ENCODE peak calls at places on chromosomes 2 and 18, in four cellular contexts. One of them, this sample, is unnamed.

GRCh38 chr2:195056001-195056400 is 601.0 kb upstream of the SLC39A10 start:
- DNase-seq in HCT116: no peak
- DNase-seq in GM23248: no peak
- DNase-seq in PC-3: no peak
- DNase-seq in this sample: no peak

GRCh38 chr2:57759822-57760300 is 286.7 kb upstream of the VRK2 start:
- DNase-seq in HCT116: peak
- DNase-seq in GM23248: peak
- DNase-seq in PC-3: peak
- DNase-seq in this sample: peak

GRCh38 chr2:226185613-226186211 is 613.9 kb downstream of the IRS1 start:
- DNase-seq in HCT116: peak
- DNase-seq in GM23248: peak
- DNase-seq in PC-3: peak
- DNase-seq in this sample: no peak

GRCh38 chr18:13603304-13604019 is 122.9 kb downstream of the FAM210A start:
- DNase-seq in HCT116: no peak
- DNase-seq in GM23248: no peak
- DNase-seq in PC-3: no peak
- DNase-seq in this sample: no peak

GRCh38 chr2:177282101-177282573 is 17.6 kb upstream of the NFE2L2 start:
- DNase-seq in HCT116: no peak
- DNase-seq in GM23248: peak
- DNase-seq in PC-3: no peak
- DNase-seq in this sample: no peak

GRCh38 chr2:100470898-100471514 is 724 bp downstream of the NMS start:
- DNase-seq in HCT116: no peak
- DNase-seq in GM23248: peak
- DNase-seq in PC-3: no peak
- DNase-seq in this sample: peak

GRCh38 chr2:40187054-40187453 is 264.8 kb downstream of the SLC8A1 start:
- DNase-seq in HCT116: no peak
- DNase-seq in GM23248: no peak
- DNase-seq in PC-3: no peak
- DNase-seq in this sample: no peak

GRCh38 chr2:172438064-172438421 is 10.7 kb downstream of the ITGA6 start:
- DNase-seq in HCT116: no peak
- DNase-seq in GM23248: peak
- DNase-seq in PC-3: peak
- DNase-seq in this sample: no peak

GRCh38 chr2:237064203-237065061 is 21.3 kb upstream of the COPS8 start:
- DNase-seq in HCT116: no peak
- DNase-seq in GM23248: no peak
- DNase-seq in PC-3: no peak
- DNase-seq in this sample: no peak

GRCh38 chr2:190235101-190235500 is 84.5 kb downstream of the HIBCH start:
- DNase-seq in HCT116: no peak
- DNase-seq in GM23248: peak
- DNase-seq in PC-3: no peak
- DNase-seq in this sample: no peak

GRCh38 chr2:49490710-49491109 is 336.4 kb upstream of the FSHR start:
- DNase-seq in HCT116: no peak
- DNase-seq in GM23248: peak
- DNase-seq in PC-3: peak
- DNase-seq in this sample: peak

GRCh38 chr2:164896634-164897033 is 55.0 kb upstream of the COBLL1 start:
- DNase-seq in HCT116: peak
- DNase-seq in GM23248: peak
- DNase-seq in PC-3: peak
- DNase-seq in this sample: no peak

GRCh38 chr2:99356853-99357252 is 19.7 kb downstream of the EIF5B start:
- DNase-seq in HCT116: no peak
- DNase-seq in GM23248: no peak
- DNase-seq in PC-3: no peak
- DNase-seq in this sample: no peak

GRCh38 chr2:85785027-85785822 is 31.4 kb downstream of the ATOH8 start:
- DNase-seq in HCT116: no peak
- DNase-seq in GM23248: peak
- DNase-seq in PC-3: no peak
- DNase-seq in this sample: no peak

GRCh38 chr2:5140367-5140766 is 551.8 kb upstream of the SOX11 start:
- DNase-seq in HCT116: no peak
- DNase-seq in GM23248: no peak
- DNase-seq in PC-3: peak
- DNase-seq in this sample: no peak

GRCh38 chr2:73494031-73494430 is 108.4 kb downstream of the ALMS1 start:
- DNase-seq in HCT116: peak
- DNase-seq in GM23248: peak
- DNase-seq in PC-3: peak
- DNase-seq in this sample: peak

GRCh38 chr18:56158676-56159075 is 479.7 kb downstream of the TXNL1 start:
- DNase-seq in HCT116: no peak
- DNase-seq in GM23248: no peak
- DNase-seq in PC-3: no peak
- DNase-seq in this sample: no peak

GRCh38 chr2:242031481-242032019 is 162.0 kb downstream of the RTP5 start:
- DNase-seq in HCT116: no peak
- DNase-seq in GM23248: peak
- DNase-seq in PC-3: peak
- DNase-seq in this sample: no peak

GRCh38 chr18:13932285-13933025 is 17.1 kb upstream of the MC2R start:
- DNase-seq in HCT116: no peak
- DNase-seq in GM23248: no peak
- DNase-seq in PC-3: no peak
- DNase-seq in this sample: peak

GRCh38 chr18:72470391-72470790 is 73.8 kb downstream of the CBLN2 start:
- DNase-seq in HCT116: no peak
- DNase-seq in GM23248: no peak
- DNase-seq in PC-3: no peak
- DNase-seq in this sample: no peak

GRCh38 chr18:48595703-48596218 is 56.9 kb downstream of the CTIF start:
- DNase-seq in HCT116: no peak
- DNase-seq in GM23248: no peak
- DNase-seq in PC-3: no peak
- DNase-seq in this sample: no peak

GRCh38 chr2:224781400-224781799 is 65.2 kb upstream of the CCDC195 start:
- DNase-seq in HCT116: no peak
- DNase-seq in GM23248: no peak
- DNase-seq in PC-3: no peak
- DNase-seq in this sample: no peak

GRCh38 chr2:3662239-3662638 is 4.2 kb downstream of the ALLC start:
- DNase-seq in HCT116: peak
- DNase-seq in GM23248: no peak
- DNase-seq in PC-3: no peak
- DNase-seq in this sample: peak

GRCh38 chr2:226799976-226800940 is 638 bp upstream of the IRS1 start:
- DNase-seq in HCT116: no peak
- DNase-seq in GM23248: peak
- DNase-seq in PC-3: peak
- DNase-seq in this sample: peak

GRCh38 chr2:101003278-101003775 is 1.2 kb downstream of the RPL31 start:
- DNase-seq in HCT116: no peak
- DNase-seq in GM23248: no peak
- DNase-seq in PC-3: no peak
- DNase-seq in this sample: no peak

GRCh38 chr2:3111267-3111666 is 266.4 kb downstream of the EIPR1 start:
- DNase-seq in HCT116: no peak
- DNase-seq in GM23248: no peak
- DNase-seq in PC-3: no peak
- DNase-seq in this sample: no peak

GRCh38 chr2:126504953-126505352 is 151.0 kb upstream of the GYPC start:
- DNase-seq in HCT116: no peak
- DNase-seq in GM23248: no peak
- DNase-seq in PC-3: no peak
- DNase-seq in this sample: no peak

GRCh38 chr2:189086710-189087109 is 92.9 kb downstream of the COL5A2 start:
- DNase-seq in HCT116: no peak
- DNase-seq in GM23248: peak
- DNase-seq in PC-3: peak
- DNase-seq in this sample: no peak

GRCh38 chr2:152448621-152449020 is 113.6 kb downstream of the FMNL2 start:
- DNase-seq in HCT116: no peak
- DNase-seq in GM23248: no peak
- DNase-seq in PC-3: no peak
- DNase-seq in this sample: no peak

GRCh38 chr2:152449578-152449977 is 114.6 kb downstream of the FMNL2 start:
- DNase-seq in HCT116: no peak
- DNase-seq in GM23248: no peak
- DNase-seq in PC-3: no peak
- DNase-seq in this sample: no peak

GRCh38 chr2:152447897-152448296 is 112.9 kb downstream of the FMNL2 start:
- DNase-seq in HCT116: no peak
- DNase-seq in GM23248: no peak
- DNase-seq in PC-3: no peak
- DNase-seq in this sample: no peak

GRCh38 chr2:152452256-152452973 is 117.4 kb downstream of the FMNL2 start:
- DNase-seq in HCT116: no peak
- DNase-seq in GM23248: no peak
- DNase-seq in PC-3: no peak
- DNase-seq in this sample: peak

DNA sequence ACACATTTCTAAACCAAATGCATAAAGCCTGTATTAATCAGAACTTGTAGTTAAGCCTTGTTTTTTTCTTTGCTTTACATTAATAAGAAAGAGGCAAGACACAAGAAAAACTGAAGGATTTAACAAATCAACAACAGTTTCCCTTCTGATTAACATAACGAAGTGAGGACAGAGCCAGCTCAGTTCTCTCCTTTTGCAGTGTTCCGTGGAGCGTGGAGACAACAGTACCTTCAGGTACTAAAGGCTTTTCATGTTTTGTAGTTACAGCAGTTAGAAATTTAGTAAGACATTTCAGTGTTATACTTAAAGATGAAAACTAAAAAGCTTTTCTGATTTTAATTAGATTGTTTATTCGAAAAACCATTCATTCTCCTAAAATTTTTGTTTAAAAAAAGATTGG is 115.2 kb downstream of the FMNL2 start:
- DNase-seq in HCT116: no peak
- DNase-seq in GM23248: no peak
- DNase-seq in PC-3: no peak
- DNase-seq in this sample: no peak
- TF ChIP-seq EZH2phosphoT487 in HCT116: no peak
- TF ChIP-seq EZH2phosphoT487 in GM23248: no peak
- TF ChIP-seq EZH2phosphoT487 in PC-3: no peak
- TF ChIP-seq EZH2phosphoT487 in this sample: no peak

GRCh38 chr2:200733713-200734198 is 78.0 kb upstream of the BZW1 start:
- DNase-seq in HCT116: no peak
- DNase-seq in GM23248: no peak
- DNase-seq in PC-3: no peak
- DNase-seq in this sample: no peak

GRCh38 chr2:200737585-200737984 is 74.1 kb upstream of the BZW1 start:
- DNase-seq in HCT116: no peak
- DNase-seq in GM23248: no peak
- DNase-seq in PC-3: no peak
- DNase-seq in this sample: no peak

GRCh38 chr2:200738590-200738989 is 73.1 kb upstream of the BZW1 start:
- DNase-seq in HCT116: no peak
- DNase-seq in GM23248: no peak
- DNase-seq in PC-3: no peak
- DNase-seq in this sample: no peak

GRCh38 chr2:200735061-200735460 is 76.6 kb upstream of the BZW1 start:
- DNase-seq in HCT116: no peak
- DNase-seq in GM23248: peak
- DNase-seq in PC-3: peak
- DNase-seq in this sample: no peak

GRCh38 chr2:200736646-200737274 is 75.0 kb upstream of the BZW1 start:
- DNase-seq in HCT116: no peak
- DNase-seq in GM23248: no peak
- DNase-seq in PC-3: no peak
- DNase-seq in this sample: peak
- H3K27ac ChIP-seq in HCT116: no peak
- H3K27ac ChIP-seq in GM23248: no peak
- H3K27ac ChIP-seq in PC-3: no peak
- H3K27ac ChIP-seq in this sample: peak

DNA sequence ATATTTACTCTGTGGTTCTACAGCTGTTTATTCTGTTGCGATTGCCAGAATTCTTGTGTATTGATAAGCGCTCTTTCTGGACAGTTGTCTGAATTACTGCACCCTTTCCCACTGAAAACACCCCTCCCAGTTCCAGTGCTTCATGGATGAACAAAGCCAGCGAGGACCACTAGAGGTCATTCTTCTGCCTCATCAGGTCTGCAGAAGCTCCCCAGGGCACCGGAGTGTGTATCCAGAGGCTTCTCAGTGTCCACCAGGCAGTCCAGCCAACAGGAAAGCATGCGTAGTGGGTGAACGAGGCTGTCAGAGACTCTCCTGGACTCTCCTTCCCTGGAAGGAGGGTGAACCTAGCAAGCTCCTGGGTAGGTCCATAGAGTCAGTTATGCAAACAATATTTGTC is 40.6 kb upstream of the INHBB start:
- DNase-seq in HCT116: no peak
- DNase-seq in GM23248: no peak
- DNase-seq in PC-3: peak
- DNase-seq in this sample: peak
- TF ChIP-seq EZH2phosphoT487 in HCT116: no peak
- TF ChIP-seq EZH2phosphoT487 in GM23248: no peak
- TF ChIP-seq EZH2phosphoT487 in PC-3: no peak
- TF ChIP-seq EZH2phosphoT487 in this sample: no peak

GRCh38 chr2:28397043-28397381 is 4.4 kb downstream of the FOSL2 start:
- DNase-seq in HCT116: no peak
- DNase-seq in GM23248: no peak
- DNase-seq in PC-3: no peak
- DNase-seq in this sample: no peak
- H3K27ac ChIP-seq in HCT116: no peak
- H3K27ac ChIP-seq in GM23248: peak
- H3K27ac ChIP-seq in PC-3: no peak
- H3K27ac ChIP-seq in this sample: no peak

GRCh38 chr2:220279372-220279771 is 651.9 kb downstream of the SLC4A3 start:
- DNase-seq in HCT116: peak
- DNase-seq in GM23248: peak
- DNase-seq in PC-3: peak
- DNase-seq in this sample: no peak
- TF ChIP-seq EZH2phosphoT487 in HCT116: no peak
- TF ChIP-seq EZH2phosphoT487 in GM23248: no peak
- TF ChIP-seq EZH2phosphoT487 in PC-3: no peak
- TF ChIP-seq EZH2phosphoT487 in this sample: no peak

This sample was measured in GM23338.